ENCODE peak calls at places on chromosomes 12 and 14, in five cellular contexts. N is IMR-90, Q is A549, P is K562, Y is GM12878. U is an unnamed sample.

GRCh38 chr14:36512585-36513003 is 7.4 kb downstream of the NKX2-1 start:
- DNase-seq in N (no peak), Q (no peak), P (no peak), Y (no peak), U (no peak)

GRCh38 chr12:65113621-65114035 is 7.5 kb downstream of the WIF1 start:
- DNase-seq in N (no peak), Q (no peak), P (no peak), Y (no peak), U (peak)

GRCh38 chr12:59634254-59634653 is 38.4 kb downstream of the SLC16A7 start:
- DNase-seq in N (no peak), Q (no peak), P (no peak), Y (no peak), U (no peak)

GRCh38 chr12:95323204-95323603 is 105.6 kb downstream of the VEZT start:
- DNase-seq in N (no peak), Q (no peak), P (no peak), Y (no peak), U (peak)

GRCh38 chr12:130014485-130014807 is 110.6 kb upstream of the TMEM132D start:
- DNase-seq in N (no peak), Q (no peak), P (no peak), Y (no peak), U (no peak)

GRCh38 chr12:77535734-77536133 is 295.0 kb upstream of the NAV3 start:
- DNase-seq in N (no peak), Q (no peak), P (no peak), Y (no peak), U (no peak)

GRCh38 chr12:121748571-121749265 is 36.2 kb downstream of the TMEM120B start:
- DNase-seq in N (peak), Q (peak), P (peak), Y (no peak), U (peak)

GRCh38 chr12:122227341-122227740 is 1.5 kb upstream of the DIABLO start:
- DNase-seq in N (no peak), Q (no peak), P (no peak), Y (no peak), U (no peak)

GRCh38 chr14:94110552-94111181 is at the start of gene IFI27:
- DNase-seq in N (peak), Q (no peak), P (peak), Y (no peak), U (no peak)

GRCh38 chr12:28543021-28543890 is 353.0 kb downstream of the CCDC91 start:
- DNase-seq in N (no peak), Q (no peak), P (peak), Y (peak), U (no peak)

GRCh38 chr12:50647031-50647430 is 116.9 kb upstream of the ATF1 start:
- DNase-seq in N (no peak), Q (no peak), P (no peak), Y (no peak), U (no peak)

DNA sequence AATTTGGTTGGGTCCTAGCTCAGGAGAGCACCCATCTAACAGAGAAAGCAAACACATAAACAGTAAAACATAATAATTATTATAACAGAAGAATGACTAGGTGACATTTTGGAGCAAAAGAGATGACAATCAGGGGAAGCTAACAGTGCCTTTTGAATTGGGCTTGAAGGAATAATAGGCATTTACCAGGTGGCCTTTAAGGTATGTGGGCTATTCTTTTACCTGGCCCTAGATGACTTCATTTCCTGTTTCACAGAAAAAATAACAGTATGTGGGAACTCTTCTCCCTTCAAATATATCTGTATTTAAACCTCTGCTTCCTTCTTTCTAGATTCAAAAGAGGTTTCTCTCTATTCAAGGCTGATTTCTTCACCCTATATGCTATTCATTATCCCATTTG is 3.8 kb downstream of the IRAK4 start:
- DNase-seq in N (no peak), Q (no peak), P (no peak), Y (no peak), U (no peak)
- TF ChIP-seq SMC3 in N (no peak), Q (no peak), P (no peak), Y (no peak), U (no peak)

GRCh38 chr14:98754343-98755025 is 517.5 kb downstream of the BCL11B start:
- DNase-seq in N (no peak), Q (no peak), P (no peak), Y (no peak), U (no peak)
- TF ChIP-seq CEBPB in N (no peak), Q (no peak), P (no peak), Y (no peak), U (no peak)

GRCh38 chr14:101600336-101600890 is 39.1 kb downstream of the DIO3 start:
- DNase-seq in N (no peak), Q (no peak), P (no peak), Y (no peak), U (no peak)
- TF ChIP-seq SMC3 in N (no peak), Q (no peak), P (no peak), Y (no peak), U (no peak)

DNA sequence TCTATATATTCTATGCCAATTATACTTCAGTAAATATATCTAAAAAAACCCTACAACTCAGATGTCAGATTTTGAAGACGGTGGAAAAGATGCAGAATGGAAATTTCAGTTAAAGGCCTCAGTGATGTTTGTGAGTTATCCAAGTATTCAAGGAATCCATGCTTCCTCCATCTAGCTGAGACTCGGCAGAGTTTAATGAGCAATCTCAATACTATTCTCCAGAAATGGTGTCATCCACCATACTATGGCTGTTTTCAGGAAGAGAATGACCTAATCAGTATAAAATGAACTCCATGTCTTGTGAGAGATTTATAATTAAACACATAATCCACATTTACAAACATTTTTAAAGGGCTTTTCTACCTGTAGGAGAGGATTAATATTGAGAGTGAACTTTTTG is 66.0 kb downstream of the KLHL28 start:
- DNase-seq in N (peak), Q (no peak), P (no peak), Y (no peak), U (no peak)
- TF ChIP-seq CEBPB in N (peak), Q (no peak), P (no peak), Y (no peak), U (no peak)

GRCh38 chr14:43184540-43184939 is 1322.5 kb downstream of the FSCB start:
- DNase-seq in N (no peak), Q (no peak), P (no peak), Y (no peak), U (no peak)
- TF ChIP-seq SMC3 in N (no peak), Q (no peak), P (no peak), Y (no peak), U (no peak)

GRCh38 chr14:27688823-27689444 is 1077.7 kb upstream of the FOXG1 start:
- DNase-seq in N (no peak), Q (no peak), P (no peak), Y (no peak), U (no peak)
- TF ChIP-seq CEBPB in N (no peak), Q (no peak), P (no peak), Y (no peak), U (no peak)

GRCh38 chr12:124498178-124498869 is 69.1 kb downstream of the NCOR2 start:
- DNase-seq in N (peak), Q (no peak), P (no peak), Y (no peak), U (no peak)
- TF ChIP-seq SMC3 in N (peak), Q (no peak), P (no peak), Y (no peak), U (no peak)

GRCh38 chr12:3243376-3244084 is 166.4 kb downstream of the TSPAN9 start:
- DNase-seq in N (no peak), Q (no peak), P (no peak), Y (no peak), U (no peak)

GRCh38 chr12:3238196-3238595 is 161.0 kb downstream of the TSPAN9 start:
- DNase-seq in N (no peak), Q (no peak), P (no peak), Y (no peak), U (no peak)

GRCh38 chr12:3244219-3244750 is 167.1 kb downstream of the TSPAN9 start:
- DNase-seq in N (no peak), Q (no peak), P (no peak), Y (no peak), U (no peak)

GRCh38 chr12:3242199-3242863 is 165.2 kb downstream of the TSPAN9 start:
- DNase-seq in N (no peak), Q (no peak), P (no peak), Y (no peak), U (peak)

GRCh38 chr12:3241621-3242020 is 164.4 kb downstream of the TSPAN9 start:
- DNase-seq in N (no peak), Q (no peak), P (no peak), Y (no peak), U (peak)
- TF ChIP-seq CEBPB in N (no peak), Q (no peak), P (no peak), Y (no peak), U (no peak)